ENCODE peak calls at places on chromosome 20, in six cellular contexts. O, S, J, M, Y and E are unnamed samples.
A peak's percentile ranks its signal among the peaks of the same experiment; 100 is the strongest.

GRCh38 chr20:45833883-45834796 is 541 bp downstream of the SNX21 start:
- DNase-seq in O (peak; percentile 66), S (no peak), Y (peak; percentile 75), J (peak; percentile 93), M (peak; percentile 88), E (peak; percentile 90)

GRCh38 chr20:46316984-46317684 is 8.8 kb upstream of the CDH22 start:
- DNase-seq in O (no peak), S (no peak), J (no peak), M (no peak), Y (no peak), E (no peak)

GRCh38 chr20:48671141-48671540 is 156.7 kb downstream of the PREX1 start:
- DNase-seq in S (no peak), Y (no peak), J (no peak), M (no peak), O (no peak), E (no peak)

GRCh38 chr20:24046905-24047304 is 58.3 kb upstream of the GGTLC1 start:
- DNase-seq in O (no peak), S (no peak), Y (no peak), J (no peak), M (no peak), E (no peak)

GRCh38 chr20:6828794-6829423 is 61.4 kb downstream of the BMP2 start:
- DNase-seq in Y (peak; percentile 71), J (peak; percentile 69), M (peak; percentile 17), S (peak; percentile 30), O (peak; percentile 63), E (peak; percentile 69)

GRCh38 chr20:22339091-22339881 is 245.1 kb downstream of the FOXA2 start:
- DNase-seq in O (peak; percentile 91), Y (peak; percentile 45), J (peak; percentile 57), S (no peak), M (no peak), E (no peak)

GRCh38 chr20:5731753-5732366 is 18.3 kb upstream of the SHLD1 start:
- DNase-seq in J (no peak), M (no peak), O (no peak), Y (no peak), S (no peak), E (no peak)

GRCh38 chr20:9600562-9600961 is 86.2 kb downstream of the LAMP5 start:
- DNase-seq in M (no peak), Y (no peak), J (no peak), O (no peak), S (no peak), E (no peak)

GRCh38 chr20:41540916-41541315 is 77.3 kb downstream of the CHD6 start:
- DNase-seq in S (no peak), J (no peak), O (no peak), Y (no peak), M (no peak), E (no peak)

GRCh38 chr20:62685781-62686555 is 22.7 kb upstream of the NTSR1 start:
- DNase-seq in S (no peak), M (no peak), J (no peak), Y (peak; percentile 61), O (no peak), E (no peak)

GRCh38 chr20:3797592-3798404 is 1.7 kb downstream of the CDC25B start:
- DNase-seq in Y (peak; percentile 65), O (no peak), J (no peak), M (no peak), S (no peak), E (peak; percentile 58)

GRCh38 chr20:19649041-19649440 is 109.0 kb upstream of the RIN2 start:
- DNase-seq in S (no peak), O (no peak), M (no peak), Y (no peak), J (no peak), E (no peak)

GRCh38 chr20:19745106-19745505 is 13.0 kb upstream of the RIN2 start:
- DNase-seq in J (no peak), O (no peak), M (no peak), S (no peak), Y (no peak), E (no peak)

GRCh38 chr20:46965477-46965876 is 70.8 kb downstream of the EYA2 start:
- DNase-seq in M (no peak), S (no peak), O (no peak), Y (no peak), J (no peak), E (no peak)

GRCh38 chr20:24573557-24573956 is 104.1 kb downstream of the SYNDIG1 start:
- DNase-seq in O (no peak), M (no peak), Y (no peak), S (no peak), J (no peak), E (no peak)

GRCh38 chr20:63692436-63693078 is 3.9 kb upstream of the TNFRSF6B start:
- DNase-seq in Y (no peak), M (peak; percentile 28), J (no peak), O (peak; percentile 76), S (no peak), E (peak; percentile 62)

GRCh38 chr20:23224806-23225205 is 125.8 kb upstream of the NXT1 start:
- DNase-seq in J (no peak), S (no peak), O (no peak), Y (no peak), M (no peak), E (no peak)

GRCh38 chr20:50590348-50590664 is 80.1 kb downstream of the PTPN1 start:
- DNase-seq in J (no peak), M (no peak), Y (no peak), O (no peak), S (no peak), E (no peak)

GRCh38 chr20:49976542-49976941 is 6.2 kb upstream of the SNAI1 start:
- DNase-seq in M (no peak), S (no peak), O (peak; percentile 69), Y (no peak), J (no peak), E (no peak)

GRCh38 chr20:3572151-3572550 is 91.0 kb downstream of the GFRA4 start:
- DNase-seq in S (no peak), Y (no peak), O (no peak), J (no peak), M (no peak), E (no peak)

GRCh38 chr20:19932170-19932667 is 84.9 kb upstream of the NAA20 start:
- DNase-seq in Y (no peak), O (no peak), J (no peak), M (no peak), S (no peak), E (no peak)

GRCh38 chr20:57020364-57020763 is 246.1 kb downstream of the BMP7 start:
- DNase-seq in J (no peak), O (no peak), S (no peak), Y (no peak), M (no peak), E (no peak)

GRCh38 chr20:44019638-44020335 is 105.1 kb downstream of the TOX2 start:
- DNase-seq in O (no peak), S (no peak), M (no peak), Y (no peak), J (no peak), E (no peak)

GRCh38 chr20:32470025-32470861 is 112.1 kb downstream of the ASXL1 start:
- DNase-seq in J (peak; percentile 84), M (peak; percentile 43), O (peak; percentile 66), S (no peak), Y (peak; percentile 53), E (no peak)

GRCh38 chr20:59182401-59183044 is 18.9 kb downstream of the ZNF831 start:
- DNase-seq in M (no peak), S (no peak), O (no peak), Y (no peak), J (no peak), E (no peak)

GRCh38 chr20:13205848-13206434 is 15.1 kb upstream of the ISM1 start:
- DNase-seq in M (no peak), S (no peak), Y (no peak), O (no peak), J (no peak), E (no peak)

GRCh38 chr20:49460916-49461315 is 21.6 kb downstream of the KCNB1 start:
- DNase-seq in J (no peak), Y (no peak), O (no peak), M (no peak), S (no peak), E (no peak)

GRCh38 chr20:34023937-34024732 is 30.4 kb downstream of the RALY start:
- DNase-seq in Y (no peak), S (no peak), O (no peak), M (no peak), J (no peak), E (no peak)

GRCh38 chr20:37204056-37204455 is 24.7 kb upstream of the MROH8 start:
- DNase-seq in Y (no peak), O (no peak), M (no peak), J (no peak), S (no peak), E (no peak)

GRCh38 chr20:37200926-37201826 is 21.8 kb upstream of the MROH8 start:
- DNase-seq in O (no peak), J (no peak), S (no peak), Y (no peak), M (no peak), E (no peak)

GRCh38 chr20:37201827-37202162 is 22.4 kb upstream of the MROH8 start:
- DNase-seq in M (no peak), J (no peak), Y (no peak), S (no peak), O (no peak), E (no peak)

GRCh38 chr20:37200376-37200775 is 21.0 kb upstream of the MROH8 start:
- DNase-seq in Y (no peak), M (no peak), O (no peak), J (no peak), S (no peak), E (no peak)

GRCh38 chr20:37202267-37202943 is 23.1 kb upstream of the MROH8 start:
- DNase-seq in J (no peak), S (no peak), O (peak; percentile 72), Y (peak; percentile 26), M (no peak), E (no peak)
- TF ChIP-seq EP300 in J (no peak), S (no peak), O (no peak), Y (no peak), M (no peak), E (no peak)

GRCh38 chr20:409697-410559 is 1.8 kb downstream of the RBCK1 start:
- DNase-seq in J (no peak), M (no peak), O (no peak), Y (peak; percentile 55), S (no peak), E (no peak)
- TF ChIP-seq POLR2A in J (no peak), M (no peak), O (no peak), Y (no peak), S (peak; percentile 55), E (no peak)

GRCh38 chr20:11711214-11711613 is 206.5 kb upstream of the BTBD3 start:
- DNase-seq in S (no peak), M (no peak), J (no peak), O (no peak), Y (no peak), E (no peak)
- TF ChIP-seq CTCF in S (no peak), M (no peak), J (no peak), O (no peak), Y (no peak), E (no peak)

GRCh38 chr20:17538517-17539170 is 7.5 kb upstream of the BFSP1 start:
- DNase-seq in M (no peak), S (peak; percentile 21), O (peak; percentile 69), J (no peak), Y (no peak), E (no peak)
- TF ChIP-seq EP300 in M (no peak), S (no peak), O (no peak), J (no peak), Y (no peak), E (no peak)